ENCODE peak calls at places on chromosomes 12 and 14, in ten cellular contexts. X is fibroblast of the aortic adventitia, F is fibroblast of mammary gland, B is endodermal cell, Z is CD14-positive monocyte, S is AG09319, W is mucosa of descending colon, G is Calu3, H is activated B cell treated with CpG ODN at 0.5 μM for 24 hours, R is neural crest cell. T is an unnamed sample.

GRCh38 chr12:25677180-25677937 is 124.3 kb upstream of the LMNTD1 start:
- DNase-seq in B (no peak), F (no peak), S (no peak), X (no peak), G (no peak), H (no peak), R (no peak), Z (no peak), W (peak), T (no peak)

GRCh38 chr12:113825705-113826104 is 140.4 kb downstream of the RBM19 start:
- DNase-seq in S (no peak), W (no peak), H (no peak), Z (no peak), X (no peak), R (no peak), G (no peak), B (peak), F (no peak), T (no peak)

GRCh38 chr14:92105073-92105844 is 1.1 kb downstream of the ATXN3 start:
- DNase-seq in B (no peak), W (no peak), H (no peak), R (no peak), S (no peak), F (peak), X (no peak), Z (no peak), G (no peak), T (no peak)

GRCh38 chr14:47710581-47710980 is 35.2 kb upstream of the MDGA2 start:
- DNase-seq in R (no peak), F (no peak), Z (no peak), H (no peak), W (no peak), X (no peak), S (no peak), B (no peak), G (no peak), T (no peak)

GRCh38 chr14:38930022-38930421 is 173.0 kb downstream of the SEC23A start:
- DNase-seq in W (no peak), B (no peak), R (no peak), H (no peak), G (no peak), S (no peak), F (no peak), X (no peak), Z (no peak), T (no peak)

GRCh38 chr14:64704743-64705405 is 650 bp downstream of the PLEKHG3 start:
- DNase-seq in S (no peak), X (no peak), B (peak), H (no peak), G (no peak), R (peak), F (no peak), Z (no peak), W (peak), T (peak)

GRCh38 chr14:42654707-42655106 is 1048.0 kb downstream of the LRFN5 start:
- DNase-seq in R (no peak), F (no peak), X (no peak), S (no peak), H (no peak), B (no peak), W (no peak), Z (no peak), G (no peak), T (no peak)

GRCh38 chr14:58239259-58240210 is 5.1 kb upstream of the PSMA3 start:
- DNase-seq in W (peak), X (peak), B (peak), F (peak), S (peak), G (peak), Z (peak), H (peak), R (peak), T (peak)

GRCh38 chr14:35727764-35728163 is 81.3 kb downstream of the RALGAPA1 start:
- DNase-seq in B (no peak), X (no peak), S (no peak), W (no peak), H (no peak), G (no peak), R (no peak), F (no peak), Z (no peak), T (no peak)

GRCh38 chr12:45648070-45648469 is 81.4 kb upstream of the ARID2 start:
- DNase-seq in W (peak), S (no peak), X (no peak), F (no peak), Z (no peak), G (no peak), R (no peak), B (no peak), H (no peak), T (no peak)

GRCh38 chr14:75205586-75205985 is 29.2 kb upstream of the TMED10 start:
- DNase-seq in H (no peak), Z (peak), G (no peak), B (no peak), X (peak), R (no peak), W (no peak), F (peak), S (no peak), T (no peak)

GRCh38 chr14:39666386-39666785 is 234.2 kb upstream of the FBXO33 start:
- DNase-seq in Z (no peak), G (no peak), H (no peak), X (no peak), B (no peak), R (no peak), F (peak), W (no peak), S (no peak), T (no peak)

GRCh38 chr12:94725375-94726168 is 75.2 kb upstream of the TMCC3 start:
- DNase-seq in S (no peak), Z (peak), F (peak), B (peak), R (no peak), G (peak), W (peak), H (no peak), X (peak), T (no peak)

DNA sequence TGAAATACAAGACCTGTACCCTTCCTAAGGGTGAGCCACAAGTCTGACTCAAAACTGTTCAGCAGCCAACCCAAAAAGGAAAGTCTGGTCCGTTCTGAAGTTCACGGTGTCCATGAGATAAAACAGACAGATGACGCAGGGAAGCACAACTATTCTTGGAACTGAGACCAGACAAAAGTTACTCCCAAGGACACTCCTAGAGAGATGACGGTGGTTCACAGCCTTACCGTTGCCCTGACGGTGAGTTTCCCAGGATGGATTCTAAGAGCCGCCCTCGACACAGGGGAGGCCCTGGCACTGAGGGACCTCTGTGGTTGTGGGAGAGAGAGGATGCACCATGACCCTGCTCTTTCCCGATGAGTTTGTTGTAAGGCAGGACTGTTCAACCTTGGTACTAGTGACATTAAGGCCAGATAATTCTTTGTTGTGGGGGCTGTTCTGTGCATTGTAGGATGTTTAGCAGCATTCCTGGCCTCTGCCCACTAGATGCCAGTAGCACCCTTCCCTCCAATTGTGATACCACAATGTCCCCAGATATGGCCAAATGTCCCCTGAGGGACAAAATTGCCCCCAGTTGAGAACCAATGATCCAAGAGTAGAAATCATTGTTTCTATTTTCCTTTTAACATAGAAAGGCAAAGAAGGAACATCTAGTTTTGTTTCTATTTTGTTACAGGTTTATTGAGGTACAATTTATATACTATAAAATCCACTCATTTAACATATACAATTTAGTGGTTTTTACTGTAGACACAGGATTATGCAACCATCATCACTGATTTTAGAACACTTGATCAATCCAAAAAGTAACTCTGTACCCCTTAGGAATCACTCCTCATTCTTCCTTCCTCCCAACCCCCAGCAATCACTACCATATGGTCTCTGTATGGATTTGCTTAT is 23.0 kb downstream of the OR10P1 start:
- DNase-seq in G (peak), X (peak), H (no peak), S (no peak), B (peak), F (peak), W (no peak), R (no peak), Z (no peak), T (no peak)
- TF ChIP-seq CTCF in G (peak), X (peak), H (no peak), S (peak), B (peak), F (peak), W (no peak), R (peak), Z (peak), T (peak)

GRCh38 chr12:38906482-38907170 is 1.2 kb upstream of the CPNE8 start:
- DNase-seq in H (peak), X (peak), S (peak), F (peak), Z (peak), R (peak), W (peak), B (peak), G (peak), T (peak)
- TF ChIP-seq CTCF in H (no peak), X (peak), S (peak), F (peak), Z (peak), R (peak), W (peak), B (peak), G (peak), T (peak)

GRCh38 chr12:116687888-116688287 is 50.0 kb downstream of the SPRING1 start:
- DNase-seq in F (peak), Z (peak), W (peak), G (peak), R (peak), X (no peak), B (peak), S (no peak), H (peak), T (peak)
- TF ChIP-seq CTCF in F (peak), Z (peak), W (no peak), G (peak), R (peak), X (peak), B (peak), S (peak), H (no peak), T (peak)

DNA sequence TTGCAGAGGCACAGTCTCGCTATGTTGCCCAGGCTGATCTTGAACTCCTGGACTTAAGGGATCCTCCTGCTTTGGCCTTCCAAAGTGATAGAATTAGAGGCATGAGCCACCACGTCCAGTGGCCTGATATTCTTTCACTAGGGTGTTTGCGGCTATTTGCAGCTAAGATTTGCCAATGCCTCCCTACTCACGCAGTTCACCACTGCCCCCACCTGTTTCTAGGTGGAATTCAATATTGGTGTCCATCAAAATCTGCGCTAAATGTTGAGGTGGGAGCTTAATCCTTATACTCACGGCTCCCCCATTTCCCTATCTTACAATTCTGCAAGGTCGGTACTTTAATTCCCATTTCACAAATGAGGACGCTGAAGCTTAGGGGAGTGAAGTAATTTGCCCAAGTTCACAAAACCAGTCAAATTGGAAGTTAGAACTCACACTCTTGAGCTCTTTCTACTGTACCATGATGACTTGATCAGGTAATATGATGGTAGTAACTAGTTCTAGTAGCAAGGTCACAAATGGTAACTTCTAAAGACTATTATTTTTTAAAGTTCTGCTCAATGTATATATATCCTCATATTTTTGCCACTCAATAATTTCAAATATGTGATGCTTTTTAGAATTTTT is 22.1 kb upstream of the LRRC9 start:
- DNase-seq in F (peak), G (peak), H (no peak), B (peak), R (peak), S (no peak), Z (peak), X (peak), W (peak), T (peak)
- TF ChIP-seq CTCF in F (peak), G (peak), H (no peak), B (peak), R (peak), S (no peak), Z (peak), X (peak), W (no peak), T (peak)

DNA sequence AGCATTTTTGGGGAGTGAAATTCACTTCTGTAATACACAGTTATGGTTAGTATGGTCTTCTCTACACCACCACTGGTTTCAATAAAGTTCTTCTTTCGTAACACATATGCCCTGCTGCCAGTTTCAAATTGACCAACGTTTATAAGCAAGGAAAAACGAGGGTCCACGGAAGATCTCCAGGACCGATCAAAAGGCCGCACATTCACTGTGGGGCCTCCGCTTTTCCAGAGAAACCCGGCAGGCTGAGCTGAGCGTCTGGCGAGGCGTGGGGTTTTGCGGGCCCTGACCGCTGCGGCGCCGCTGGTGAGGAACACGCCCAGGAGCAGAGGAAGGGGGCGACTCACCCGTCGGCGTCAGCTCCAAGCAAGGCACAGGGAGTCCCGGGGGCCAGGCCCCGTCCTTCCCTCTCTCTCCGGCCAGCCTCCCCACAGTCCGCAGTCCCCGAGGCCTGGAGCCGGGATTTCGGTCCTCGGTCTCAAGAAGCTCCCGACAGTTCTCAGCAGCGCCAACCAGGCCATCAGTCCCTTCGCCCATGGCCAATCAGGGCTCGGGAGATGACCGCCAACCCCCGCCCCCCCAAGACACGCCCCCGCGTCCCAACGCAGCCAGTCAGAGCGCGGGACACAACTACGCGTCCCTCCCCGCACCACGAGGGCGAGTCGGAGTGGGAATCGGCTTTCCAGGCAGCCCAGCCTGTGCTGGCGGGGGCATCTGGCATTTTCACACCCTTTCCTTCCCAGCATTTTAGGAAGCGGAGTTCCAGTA is at the start of gene MTERF2:
- DNase-seq in G (peak), W (peak), Z (peak), H (peak), R (peak), S (peak), F (peak), B (peak), X (peak), T (peak)
- TF ChIP-seq CTCF in G (no peak), W (no peak), Z (no peak), H (no peak), R (no peak), S (no peak), F (no peak), B (peak), X (no peak), T (no peak)

GRCh38 chr12:98370976-98371375 is 144.4 kb upstream of the TMPO start:
- DNase-seq in X (no peak), G (no peak), H (no peak), F (no peak), Z (no peak), S (no peak), R (no peak), B (no peak), W (no peak), T (no peak)

GRCh38 chr12:98373982-98374381 is 141.4 kb upstream of the TMPO start:
- DNase-seq in S (no peak), X (peak), W (no peak), G (no peak), R (no peak), F (peak), Z (no peak), H (no peak), B (peak), T (no peak)

GRCh38 chr12:98371419-98371818 is 144.0 kb upstream of the TMPO start:
- DNase-seq in X (peak), W (no peak), G (no peak), B (no peak), Z (no peak), R (no peak), H (no peak), F (no peak), S (no peak), T (no peak)

GRCh38 chr12:98372340-98373018 is 142.9 kb upstream of the TMPO start:
- DNase-seq in R (no peak), X (no peak), F (no peak), B (peak), W (no peak), H (no peak), S (no peak), Z (no peak), G (no peak), T (no peak)

DNA sequence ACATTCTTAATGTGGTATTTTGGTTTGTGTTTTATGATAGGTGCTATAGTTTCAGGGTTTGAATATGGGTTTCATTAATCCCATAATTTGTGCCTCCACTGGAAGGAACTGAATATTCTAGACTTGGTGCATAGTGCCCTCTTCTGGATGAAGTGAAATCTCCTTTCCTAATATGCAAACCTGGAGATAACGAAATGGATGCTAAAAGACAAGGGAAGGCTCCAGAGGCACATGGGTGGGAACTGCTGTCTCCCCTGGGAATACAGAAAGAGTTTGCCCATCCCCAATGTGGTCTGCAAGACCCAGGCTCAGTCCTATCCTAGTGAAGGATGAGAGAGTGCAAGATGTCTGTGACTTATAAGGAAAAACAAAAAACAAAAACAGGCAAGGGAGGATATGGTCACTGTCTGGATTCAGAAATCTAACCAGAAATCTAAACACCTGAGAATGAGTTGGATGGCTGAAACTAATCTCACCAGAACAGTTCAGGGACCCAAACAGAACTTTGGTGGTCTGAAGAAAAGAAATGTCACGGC is 142.3 kb upstream of the TMPO start:
- DNase-seq in B (peak), W (peak), F (peak), Z (no peak), H (no peak), R (peak), X (peak), G (peak), S (no peak), T (peak)
- TF ChIP-seq CTCF in B (peak), W (no peak), F (peak), Z (peak), H (no peak), R (peak), X (peak), G (peak), S (peak), T (peak)

DNA sequence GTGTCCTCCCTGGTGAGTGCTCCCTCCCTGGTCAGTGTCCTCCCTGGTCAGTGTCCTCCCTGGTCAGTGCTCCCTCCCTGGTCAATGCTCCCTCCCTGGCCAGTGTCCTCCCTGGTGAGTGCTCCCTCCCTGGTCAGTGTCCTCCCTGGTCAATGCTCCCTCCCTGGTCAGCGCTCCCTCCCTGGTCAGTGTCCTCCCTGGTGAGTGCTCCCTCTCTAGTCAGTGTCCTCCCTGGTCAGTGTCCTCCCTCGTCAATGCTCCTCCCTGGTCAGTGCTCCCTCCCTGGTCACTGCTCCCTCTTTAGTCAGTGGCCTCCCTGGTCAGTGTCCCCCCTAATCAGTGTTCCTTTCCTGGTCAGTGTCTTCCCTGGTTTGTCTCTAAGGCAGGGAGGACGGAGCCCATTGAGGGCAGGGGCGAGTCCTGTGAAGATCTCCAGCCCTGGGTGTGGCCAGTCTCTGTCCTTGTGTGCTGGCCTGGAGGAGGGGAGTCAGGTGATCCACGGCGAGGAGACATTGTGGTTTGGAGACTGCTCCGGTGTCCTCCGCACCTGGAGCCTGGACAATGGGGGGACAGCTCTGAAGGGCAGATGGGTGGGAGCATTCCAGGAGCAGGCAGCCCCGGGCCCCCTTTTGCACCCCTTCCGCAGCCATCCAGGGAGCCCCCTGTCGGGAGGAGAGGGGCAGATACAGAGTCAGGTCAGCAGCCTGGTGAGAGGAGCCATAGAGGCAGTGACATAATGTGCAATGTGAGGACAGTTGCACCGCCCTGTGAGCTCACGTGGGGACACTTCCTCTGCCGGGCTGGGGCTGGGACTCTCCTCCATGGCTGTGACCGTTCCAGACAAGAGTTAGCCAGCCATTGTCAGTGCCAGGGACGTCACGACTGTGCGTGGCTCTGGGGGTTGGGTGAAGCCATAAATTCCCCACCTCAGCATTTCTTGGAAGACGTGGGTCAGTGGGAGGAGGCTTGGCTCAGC is 93.4 kb downstream of the ADGRD1 start:
- DNase-seq in Z (peak), W (no peak), F (no peak), S (no peak), B (no peak), G (no peak), H (no peak), R (no peak), X (no peak), T (no peak)
- TF ChIP-seq CTCF in Z (no peak), W (no peak), F (no peak), S (no peak), B (no peak), G (no peak), H (no peak), R (no peak), X (no peak), T (no peak)

GRCh38 chr12:66482880-66483279 is 180.6 kb downstream of the HELB start:
- DNase-seq in X (no peak), W (no peak), R (no peak), G (no peak), F (no peak), S (no peak), Z (no peak), H (no peak), B (no peak), T (no peak)
- TF ChIP-seq CTCF in X (no peak), W (no peak), R (no peak), G (no peak), F (no peak), S (no peak), Z (no peak), H (no peak), B (no peak), T (no peak)

GRCh38 chr14:102256691-102257090 is 48.3 kb downstream of the MOK start:
- DNase-seq in B (no peak), F (no peak), W (no peak), H (no peak), S (no peak), R (no peak), Z (no peak), G (no peak), X (peak), T (no peak)
- TF ChIP-seq CTCF in B (no peak), F (no peak), W (no peak), H (no peak), S (no peak), R (no peak), Z (no peak), G (no peak), X (no peak), T (no peak)

T was measured in nephron progenitor cell.